ENCODE peak calls at places on chromosomes 6 and 20, in six cellular contexts. One of them, this sample, is unnamed.

GRCh38 chr6:133466666-133467065 is 225.5 kb downstream of the EYA4 start:
- DNase-seq in OCI-LY7: no peak
- DNase-seq in Calu3: no peak
- DNase-seq in GM04503: no peak
- DNase-seq in germinal center: no peak
- DNase-seq in CD8-positive, alpha-beta T cell: no peak
- DNase-seq in this sample: no peak

GRCh38 chr20:57092112-57092899 is 174.1 kb downstream of the BMP7 start:
- DNase-seq in CD8-positive, alpha-beta T cell: peak
- DNase-seq in OCI-LY7: peak
- DNase-seq in Calu3: peak
- DNase-seq in GM04503: no peak
- DNase-seq in germinal center: peak
- DNase-seq in this sample: peak

GRCh38 chr20:25039697-25040437 is 18.1 kb downstream of the ACSS1 start:
- DNase-seq in CD8-positive, alpha-beta T cell: no peak
- DNase-seq in Calu3: no peak
- DNase-seq in OCI-LY7: no peak
- DNase-seq in GM04503: peak
- DNase-seq in germinal center: no peak
- DNase-seq in this sample: no peak

GRCh38 chr6:104957301-104958177 is 632 bp downstream of the LIN28B start:
- DNase-seq in CD8-positive, alpha-beta T cell: no peak
- DNase-seq in Calu3: no peak
- DNase-seq in germinal center: no peak
- DNase-seq in OCI-LY7: no peak
- DNase-seq in GM04503: no peak
- DNase-seq in this sample: no peak

GRCh38 chr20:44026932-44027685 is 112.5 kb downstream of the TOX2 start:
- DNase-seq in CD8-positive, alpha-beta T cell: no peak
- DNase-seq in Calu3: no peak
- DNase-seq in OCI-LY7: no peak
- DNase-seq in GM04503: peak
- DNase-seq in germinal center: no peak
- DNase-seq in this sample: no peak

GRCh38 chr20:46188866-46189265 is 70.8 kb downstream of the CD40 start:
- DNase-seq in CD8-positive, alpha-beta T cell: no peak
- DNase-seq in GM04503: no peak
- DNase-seq in germinal center: no peak
- DNase-seq in OCI-LY7: no peak
- DNase-seq in Calu3: no peak
- DNase-seq in this sample: no peak

GRCh38 chr6:50785921-50786320 is 32.8 kb upstream of the TFAP2B start:
- DNase-seq in OCI-LY7: no peak
- DNase-seq in GM04503: no peak
- DNase-seq in Calu3: no peak
- DNase-seq in germinal center: no peak
- DNase-seq in CD8-positive, alpha-beta T cell: no peak
- DNase-seq in this sample: no peak

GRCh38 chr6:11236351-11236750 is 3.9 kb upstream of the NEDD9 start:
- DNase-seq in germinal center: no peak
- DNase-seq in CD8-positive, alpha-beta T cell: no peak
- DNase-seq in OCI-LY7: no peak
- DNase-seq in Calu3: no peak
- DNase-seq in GM04503: no peak
- DNase-seq in this sample: peak

GRCh38 chr20:7772376-7772775 is 167.9 kb downstream of the HAO1 start:
- DNase-seq in GM04503: no peak
- DNase-seq in OCI-LY7: no peak
- DNase-seq in Calu3: no peak
- DNase-seq in CD8-positive, alpha-beta T cell: no peak
- DNase-seq in germinal center: no peak
- DNase-seq in this sample: no peak

GRCh38 chr6:111260570-111261298 is 173.4 kb downstream of the SLC16A10 start:
- DNase-seq in OCI-LY7: no peak
- DNase-seq in germinal center: no peak
- DNase-seq in Calu3: no peak
- DNase-seq in GM04503: no peak
- DNase-seq in CD8-positive, alpha-beta T cell: no peak
- DNase-seq in this sample: no peak

GRCh38 chr6:143536461-143536865 is 24.9 kb upstream of the FUCA2 start:
- DNase-seq in GM04503: no peak
- DNase-seq in Calu3: no peak
- DNase-seq in OCI-LY7: peak
- DNase-seq in germinal center: peak
- DNase-seq in CD8-positive, alpha-beta T cell: no peak
- DNase-seq in this sample: peak

GRCh38 chr6:79436232-79436631 is 101.0 kb downstream of the LCA5 start:
- DNase-seq in CD8-positive, alpha-beta T cell: no peak
- DNase-seq in GM04503: no peak
- DNase-seq in Calu3: no peak
- DNase-seq in germinal center: no peak
- DNase-seq in OCI-LY7: no peak
- DNase-seq in this sample: no peak

GRCh38 chr20:54585222-54585621 is 109.8 kb downstream of the DOK5 start:
- DNase-seq in OCI-LY7: no peak
- DNase-seq in GM04503: no peak
- DNase-seq in CD8-positive, alpha-beta T cell: no peak
- DNase-seq in Calu3: no peak
- DNase-seq in germinal center: no peak
- DNase-seq in this sample: no peak

GRCh38 chr6:31729979-31730630 is 1.0 kb upstream of the DDAH2 start:
- DNase-seq in OCI-LY7: peak
- DNase-seq in Calu3: peak
- DNase-seq in GM04503: no peak
- DNase-seq in germinal center: peak
- DNase-seq in CD8-positive, alpha-beta T cell: peak
- DNase-seq in this sample: peak

GRCh38 chr20:11120451-11120850 is 446.7 kb upstream of the JAG1 start:
- DNase-seq in CD8-positive, alpha-beta T cell: no peak
- DNase-seq in GM04503: no peak
- DNase-seq in Calu3: no peak
- DNase-seq in germinal center: no peak
- DNase-seq in OCI-LY7: no peak
- DNase-seq in this sample: no peak

GRCh38 chr6:114342086-114342825 is 567 bp downstream of the HS3ST5 start:
- DNase-seq in OCI-LY7: no peak
- DNase-seq in GM04503: no peak
- DNase-seq in Calu3: peak
- DNase-seq in CD8-positive, alpha-beta T cell: no peak
- DNase-seq in germinal center: no peak
- DNase-seq in this sample: no peak